ENCODE peak calls at places on chromosome 19, in six cellular contexts. One of them, this sample, is unnamed.

GRCh38 chr19:55460670-55461258 is 678 bp downstream of the ISOC2 start:
- DNase-seq in WTC11: peak; percentile 97
- DNase-seq in ascending aorta: peak; percentile 86
- DNase-seq in AG04450: peak; percentile 48
- DNase-seq in fibroblast of the aortic adventitia: peak; percentile 91
- DNase-seq in kidney epithelial cell: no peak
- DNase-seq in this sample: peak; percentile 48

GRCh38 chr19:47274071-47274890 is at the start of gene INAFM1:
- DNase-seq in WTC11: peak; percentile 99
- DNase-seq in ascending aorta: peak; percentile 98
- DNase-seq in AG04450: peak; percentile 79
- DNase-seq in fibroblast of the aortic adventitia: peak; percentile 92
- DNase-seq in kidney epithelial cell: no peak
- DNase-seq in this sample: peak; percentile 90

GRCh38 chr19:20607943-20608342 is 42.4 kb upstream of the ZNF737 start:
- DNase-seq in WTC11: no peak
- DNase-seq in ascending aorta: no peak
- DNase-seq in AG04450: no peak
- DNase-seq in fibroblast of the aortic adventitia: no peak
- DNase-seq in kidney epithelial cell: no peak
- DNase-seq in this sample: no peak

GRCh38 chr19:55536951-55537740 is at the start of gene SBK2:
- DNase-seq in WTC11: peak; percentile 96
- DNase-seq in ascending aorta: no peak
- DNase-seq in AG04450: no peak
- DNase-seq in fibroblast of the aortic adventitia: no peak
- DNase-seq in kidney epithelial cell: no peak
- DNase-seq in this sample: no peak

GRCh38 chr19:52664461-52664860 is 26.3 kb upstream of the ZNF83 start:
- DNase-seq in WTC11: peak; percentile 53
- DNase-seq in ascending aorta: no peak
- DNase-seq in AG04450: no peak
- DNase-seq in fibroblast of the aortic adventitia: no peak
- DNase-seq in kidney epithelial cell: no peak
- DNase-seq in this sample: no peak

GRCh38 chr19:31745731-31746130 is 396.5 kb upstream of the TSHZ3 start:
- DNase-seq in WTC11: no peak
- DNase-seq in ascending aorta: no peak
- DNase-seq in AG04450: no peak
- DNase-seq in fibroblast of the aortic adventitia: no peak
- DNase-seq in kidney epithelial cell: no peak
- DNase-seq in this sample: no peak

GRCh38 chr19:17560205-17560595 is 4.8 kb downstream of the COLGALT1 start:
- DNase-seq in WTC11: no peak
- DNase-seq in ascending aorta: no peak
- DNase-seq in AG04450: peak; percentile 59
- DNase-seq in fibroblast of the aortic adventitia: peak; percentile 94
- DNase-seq in kidney epithelial cell: no peak
- DNase-seq in this sample: peak; percentile 12

GRCh38 chr19:11227201-11227886 is 12.1 kb upstream of the ANGPTL8 start:
- DNase-seq in WTC11: peak; percentile 92
- DNase-seq in ascending aorta: no peak
- DNase-seq in AG04450: no peak
- DNase-seq in fibroblast of the aortic adventitia: no peak
- DNase-seq in kidney epithelial cell: no peak
- DNase-seq in this sample: no peak

GRCh38 chr19:13429563-13429962 is 76.7 kb downstream of the CACNA1A start:
- DNase-seq in WTC11: no peak
- DNase-seq in ascending aorta: no peak
- DNase-seq in AG04450: no peak
- DNase-seq in fibroblast of the aortic adventitia: peak; percentile 43
- DNase-seq in kidney epithelial cell: no peak
- DNase-seq in this sample: no peak

GRCh38 chr19:10270616-10271394 is at the start of gene ICAM1:
- DNase-seq in WTC11: peak; percentile 78
- DNase-seq in ascending aorta: peak; percentile 87
- DNase-seq in AG04450: no peak
- DNase-seq in fibroblast of the aortic adventitia: peak; percentile 79
- DNase-seq in kidney epithelial cell: no peak
- DNase-seq in this sample: no peak

GRCh38 chr19:27676877-27677276 is 1536.1 kb downstream of the UQCRFS1 start:
- DNase-seq in WTC11: no peak
- DNase-seq in ascending aorta: no peak
- DNase-seq in AG04450: no peak
- DNase-seq in fibroblast of the aortic adventitia: no peak
- DNase-seq in kidney epithelial cell: no peak
- DNase-seq in this sample: no peak

GRCh38 chr19:15337202-15337601 is 4.9 kb upstream of the BRD4 start:
- DNase-seq in WTC11: no peak
- DNase-seq in ascending aorta: no peak
- DNase-seq in AG04450: no peak
- DNase-seq in fibroblast of the aortic adventitia: peak; percentile 70
- DNase-seq in kidney epithelial cell: no peak
- DNase-seq in this sample: peak; percentile 76

GRCh38 chr19:38977445-38978314 is 2.1 kb upstream of the FBXO17 start:
- DNase-seq in WTC11: no peak
- DNase-seq in ascending aorta: no peak
- DNase-seq in AG04450: no peak
- DNase-seq in fibroblast of the aortic adventitia: no peak
- DNase-seq in kidney epithelial cell: no peak
- DNase-seq in this sample: peak; percentile 36

GRCh38 chr19:16524991-16525734 is 17.1 kb downstream of the CHERP start:
- DNase-seq in WTC11: no peak
- DNase-seq in ascending aorta: no peak
- DNase-seq in AG04450: no peak
- DNase-seq in fibroblast of the aortic adventitia: no peak
- DNase-seq in kidney epithelial cell: no peak
- DNase-seq in this sample: no peak

GRCh38 chr19:34962281-34962944 is 1.6 kb downstream of the ZNF792 start:
- DNase-seq in WTC11: no peak
- DNase-seq in ascending aorta: no peak
- DNase-seq in AG04450: no peak
- DNase-seq in fibroblast of the aortic adventitia: peak; percentile 11
- DNase-seq in kidney epithelial cell: no peak
- DNase-seq in this sample: no peak

GRCh38 chr19:5828661-5829566 is 10.6 kb downstream of the FUT6 start:
- DNase-seq in WTC11: peak; percentile 67
- DNase-seq in ascending aorta: no peak
- DNase-seq in AG04450: no peak
- DNase-seq in fibroblast of the aortic adventitia: peak; percentile 4
- DNase-seq in kidney epithelial cell: no peak
- DNase-seq in this sample: no peak

GRCh38 chr19:5824791-5825577 is 14.5 kb downstream of the FUT6 start:
- DNase-seq in WTC11: no peak
- DNase-seq in ascending aorta: no peak
- DNase-seq in AG04450: no peak
- DNase-seq in fibroblast of the aortic adventitia: no peak
- DNase-seq in kidney epithelial cell: no peak
- DNase-seq in this sample: no peak

GRCh38 chr19:5827891-5828660 is 11.4 kb downstream of the FUT6 start:
- DNase-seq in WTC11: peak; percentile 93
- DNase-seq in ascending aorta: peak; percentile 91
- DNase-seq in AG04450: peak; percentile 73
- DNase-seq in fibroblast of the aortic adventitia: peak; percentile 85
- DNase-seq in kidney epithelial cell: peak; percentile 66
- DNase-seq in this sample: peak; percentile 43

GRCh38 chr19:5827342-5827890 is 12.1 kb downstream of the FUT6 start:
- DNase-seq in WTC11: no peak
- DNase-seq in ascending aorta: no peak
- DNase-seq in AG04450: no peak
- DNase-seq in fibroblast of the aortic adventitia: no peak
- DNase-seq in kidney epithelial cell: no peak
- DNase-seq in this sample: no peak

GRCh38 chr19:5826531-5827341 is 12.8 kb downstream of the FUT6 start:
- DNase-seq in WTC11: peak; percentile 69
- DNase-seq in ascending aorta: no peak
- DNase-seq in AG04450: no peak
- DNase-seq in fibroblast of the aortic adventitia: peak; percentile 17
- DNase-seq in kidney epithelial cell: no peak
- DNase-seq in this sample: no peak
- TF ChIP-seq CTCF in WTC11: no peak
- TF ChIP-seq CTCF in ascending aorta: no peak
- TF ChIP-seq CTCF in AG04450: peak; percentile 26
- TF ChIP-seq CTCF in fibroblast of the aortic adventitia: no peak
- TF ChIP-seq CTCF in kidney epithelial cell: peak; percentile 27
- TF ChIP-seq CTCF in this sample: no peak

GRCh38 chr19:40443930-40444180 is 280 bp downstream of the SERTAD3 start:
- DNase-seq in WTC11: no peak
- DNase-seq in ascending aorta: no peak
- DNase-seq in AG04450: no peak
- DNase-seq in fibroblast of the aortic adventitia: peak; percentile 21
- DNase-seq in kidney epithelial cell: no peak
- DNase-seq in this sample: no peak

GRCh38 chr19:40445637-40445944 is 1.5 kb upstream of the SERTAD3 start:
- DNase-seq in WTC11: no peak
- DNase-seq in ascending aorta: no peak
- DNase-seq in AG04450: no peak
- DNase-seq in fibroblast of the aortic adventitia: no peak
- DNase-seq in kidney epithelial cell: no peak
- DNase-seq in this sample: no peak

GRCh38 chr19:40445006-40445312 is 824 bp upstream of the SERTAD3 start:
- DNase-seq in WTC11: no peak
- DNase-seq in ascending aorta: no peak
- DNase-seq in AG04450: no peak
- DNase-seq in fibroblast of the aortic adventitia: no peak
- DNase-seq in kidney epithelial cell: no peak
- DNase-seq in this sample: no peak

GRCh38 chr19:40443131-40443929 is 805 bp downstream of the SERTAD3 start:
- DNase-seq in WTC11: peak; percentile 99
- DNase-seq in ascending aorta: peak; percentile 100
- DNase-seq in AG04450: peak; percentile 99
- DNase-seq in fibroblast of the aortic adventitia: peak; percentile 100
- DNase-seq in kidney epithelial cell: peak; percentile 98
- DNase-seq in this sample: peak; percentile 99

DNA sequence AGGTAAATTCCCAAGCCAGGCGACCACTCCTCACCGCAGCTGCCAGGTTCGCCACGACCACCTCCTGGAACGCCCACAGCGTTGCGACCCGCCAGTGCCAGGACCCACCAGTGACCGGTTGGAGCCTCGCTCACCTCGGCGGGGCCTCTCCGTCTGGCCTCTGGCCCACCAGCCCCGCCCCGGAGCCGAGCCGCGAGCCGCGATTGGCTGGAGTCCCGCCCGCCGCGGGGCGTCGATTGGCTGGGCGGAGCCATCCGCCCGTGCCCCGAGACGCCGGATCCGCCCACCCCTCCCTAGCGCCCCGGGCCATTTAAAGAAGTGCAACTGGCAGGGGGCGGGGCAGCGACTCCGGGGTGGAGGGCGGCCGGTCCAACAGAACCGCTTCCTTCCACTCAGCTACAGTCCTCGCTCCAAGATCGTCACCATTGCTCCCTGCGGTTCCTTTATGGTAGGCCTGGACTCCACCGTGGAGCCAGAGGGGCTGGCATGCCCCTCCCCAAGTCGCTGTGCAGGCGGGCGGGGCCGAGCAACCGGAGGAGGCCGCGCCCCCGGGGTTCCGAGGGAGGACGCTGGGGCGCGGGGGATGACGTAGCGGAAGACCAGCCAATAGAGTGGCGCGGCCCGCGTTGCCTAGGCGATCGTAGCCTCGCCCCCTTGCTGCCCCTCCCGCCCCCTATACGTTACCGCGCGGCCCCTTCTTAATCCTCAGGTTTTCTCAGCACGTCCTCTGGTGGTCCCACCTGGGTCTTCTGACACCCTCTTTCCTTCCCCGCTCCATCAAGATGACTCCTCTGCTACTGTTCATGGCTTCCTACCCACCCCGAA is at the start of gene SERTAD3:
- DNase-seq in WTC11: peak; percentile 97
- DNase-seq in ascending aorta: peak; percentile 99
- DNase-seq in AG04450: peak; percentile 82
- DNase-seq in fibroblast of the aortic adventitia: peak; percentile 92
- DNase-seq in kidney epithelial cell: peak; percentile 56
- DNase-seq in this sample: peak; percentile 89
- TF ChIP-seq CTCF in WTC11: no peak
- TF ChIP-seq CTCF in ascending aorta: peak; percentile 44
- TF ChIP-seq CTCF in AG04450: no peak
- TF ChIP-seq CTCF in fibroblast of the aortic adventitia: peak; percentile 25
- TF ChIP-seq CTCF in kidney epithelial cell: peak; percentile 22
- TF ChIP-seq CTCF in this sample: no peak

DNA sequence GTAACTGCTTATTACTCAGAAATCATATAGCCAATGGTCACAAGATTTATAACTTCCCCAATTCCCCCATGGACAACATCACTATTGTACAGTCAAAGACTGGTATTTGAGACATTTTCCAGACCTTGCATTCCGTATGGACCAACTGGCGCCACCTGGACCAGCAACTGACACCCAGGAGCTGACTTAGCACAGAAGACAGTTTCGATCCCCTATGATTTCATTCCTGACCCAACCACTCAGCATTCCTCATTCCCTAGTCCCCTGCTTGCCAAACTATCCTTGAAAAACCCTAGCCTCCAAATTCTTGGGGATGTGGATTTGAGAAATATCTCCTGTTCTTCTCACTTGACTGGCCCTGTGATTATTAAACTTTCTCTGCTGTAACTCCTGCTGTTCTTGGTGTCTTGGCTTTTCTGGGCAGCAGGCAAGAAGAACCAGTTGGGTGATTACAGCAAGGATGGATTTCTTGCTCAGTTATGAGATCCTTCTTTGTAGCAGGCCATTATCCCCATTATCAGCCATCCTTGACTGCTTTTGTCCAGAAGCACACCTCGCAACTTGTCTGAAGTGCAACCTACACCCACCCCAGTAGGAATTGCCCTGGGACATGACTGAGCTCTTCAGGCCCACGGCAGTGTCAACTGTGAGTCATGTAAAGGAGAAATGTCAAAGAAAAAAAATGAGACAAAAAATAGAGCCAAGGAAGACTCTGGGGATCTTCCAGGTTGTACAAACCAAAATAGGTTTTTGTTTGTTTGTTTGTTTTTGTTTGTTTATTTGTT is 13.7 kb upstream of the MAP3K10 start:
- DNase-seq in WTC11: no peak
- DNase-seq in ascending aorta: no peak
- DNase-seq in AG04450: no peak
- DNase-seq in fibroblast of the aortic adventitia: no peak
- DNase-seq in kidney epithelial cell: no peak
- DNase-seq in this sample: no peak
- TF ChIP-seq CTCF in WTC11: no peak
- TF ChIP-seq CTCF in ascending aorta: no peak
- TF ChIP-seq CTCF in AG04450: no peak
- TF ChIP-seq CTCF in fibroblast of the aortic adventitia: no peak
- TF ChIP-seq CTCF in kidney epithelial cell: no peak
- TF ChIP-seq CTCF in this sample: no peak

GRCh38 chr19:6476896-6477431 is 4.6 kb downstream of the DENND1C start:
- DNase-seq in WTC11: no peak
- DNase-seq in ascending aorta: no peak
- DNase-seq in AG04450: no peak
- DNase-seq in fibroblast of the aortic adventitia: no peak
- DNase-seq in kidney epithelial cell: no peak
- DNase-seq in this sample: no peak
- TF ChIP-seq CTCF in WTC11: no peak
- TF ChIP-seq CTCF in ascending aorta: no peak
- TF ChIP-seq CTCF in AG04450: no peak
- TF ChIP-seq CTCF in fibroblast of the aortic adventitia: no peak
- TF ChIP-seq CTCF in kidney epithelial cell: no peak
- TF ChIP-seq CTCF in this sample: no peak